ENCODE peak calls at places on chromosome 2, in six cellular contexts. E is IMR-90, O is H9, M is mesenchymal stem cell, C is H1, K is trophoblast cell. F is an unnamed sample.

GRCh38 chr2:172613035-172613434 is 57.1 kb downstream of the PDK1 start:
- DNase-seq in C (no peak), O (peak; percentile 52), M (peak; percentile 28), E (peak; percentile 48), K (peak; percentile 59), F (no peak)

GRCh38 chr2:22020101-22020742 is 896.5 kb downstream of the TDRD15 start:
- DNase-seq in O (no peak), M (no peak), K (no peak), C (no peak), E (peak; percentile 8), F (no peak)

GRCh38 chr2:140362361-140362760 is 1582.2 kb upstream of the NXPH2 start:
- DNase-seq in C (no peak), K (no peak), M (no peak), O (no peak), E (no peak), F (no peak)

GRCh38 chr2:28610583-28611201 is 114.8 kb downstream of the PLB1 start:
- DNase-seq in C (no peak), M (peak; percentile 87), K (peak; percentile 88), O (no peak), E (peak; percentile 96), F (no peak)

GRCh38 chr2:176110975-176111663 is 4.0 kb downstream of the HOXD11 start:
- DNase-seq in K (peak; percentile 27), O (peak; percentile 84), M (no peak), E (peak; percentile 28), C (peak; percentile 84), F (no peak)

GRCh38 chr2:152924722-152925121 is 206.3 kb downstream of the ARL6IP6 start:
- DNase-seq in M (no peak), K (no peak), E (no peak), C (no peak), O (no peak), F (no peak)

GRCh38 chr2:211816739-211817138 is 721.9 kb downstream of the ERBB4 start:
- DNase-seq in C (no peak), M (no peak), E (no peak), K (no peak), O (no peak), F (no peak)

GRCh38 chr2:191233533-191233932 is 11.7 kb upstream of the MYO1B start:
- DNase-seq in O (no peak), C (no peak), K (no peak), E (no peak), M (no peak), F (no peak)

GRCh38 chr2:3638456-3638810 is 19.6 kb upstream of the ALLC start:
- DNase-seq in K (no peak), E (no peak), M (no peak), O (peak; percentile 27), C (no peak), F (no peak)

GRCh38 chr2:3639015-3639630 is 18.9 kb upstream of the ALLC start:
- DNase-seq in M (no peak), O (no peak), E (no peak), K (no peak), C (no peak), F (no peak)

GRCh38 chr2:3641181-3641580 is 16.8 kb upstream of the ALLC start:
- DNase-seq in K (no peak), C (peak; percentile 41), O (peak; percentile 14), E (no peak), M (no peak), F (no peak)

GRCh38 chr2:3637692-3638455 is 20.1 kb upstream of the ALLC start:
- DNase-seq in C (peak; percentile 39), K (no peak), O (peak; percentile 20), M (no peak), E (no peak), F (no peak)

GRCh38 chr2:3639653-3640052 is 18.3 kb upstream of the ALLC start:
- DNase-seq in E (no peak), M (no peak), K (no peak), C (peak; percentile 33), O (peak; percentile 18), F (no peak)
- H3K14ac ChIP-seq in E (no peak overlapping the region), M (no peak overlapping the region), K (no peak overlapping the region), C (no peak overlapping the region), O (no peak overlapping the region), F (no peak overlapping the region)

GRCh38 chr2:107313316-107313715 is 427.3 kb upstream of the ST6GAL2 start:
- DNase-seq in E (no peak), C (no peak), K (no peak), O (no peak), M (no peak), F (no peak)

GRCh38 chr2:107312240-107312639 is 426.3 kb upstream of the ST6GAL2 start:
- DNase-seq in K (no peak), M (no peak), C (no peak), O (no peak), E (no peak), F (no peak)
- H3K14ac ChIP-seq in K (no peak overlapping the region), M (no peak overlapping the region), C (no peak overlapping the region), O (no peak overlapping the region), E (no peak overlapping the region), F (no peak overlapping the region)

GRCh38 chr2:200681731-200682130 is 95.9 kb downstream of the AOX1 start:
- DNase-seq in C (no peak), M (no peak), E (peak; percentile 6), K (no peak), O (no peak), F (no peak)

GRCh38 chr2:200677721-200678532 is 92.1 kb downstream of the AOX1 start:
- DNase-seq in C (no peak), M (no peak), E (peak; percentile 67), O (no peak), K (no peak), F (no peak)

GRCh38 chr2:200677161-200677560 is 91.3 kb downstream of the AOX1 start:
- DNase-seq in E (no peak), O (no peak), K (no peak), M (no peak), C (no peak), F (no peak)

DNA sequence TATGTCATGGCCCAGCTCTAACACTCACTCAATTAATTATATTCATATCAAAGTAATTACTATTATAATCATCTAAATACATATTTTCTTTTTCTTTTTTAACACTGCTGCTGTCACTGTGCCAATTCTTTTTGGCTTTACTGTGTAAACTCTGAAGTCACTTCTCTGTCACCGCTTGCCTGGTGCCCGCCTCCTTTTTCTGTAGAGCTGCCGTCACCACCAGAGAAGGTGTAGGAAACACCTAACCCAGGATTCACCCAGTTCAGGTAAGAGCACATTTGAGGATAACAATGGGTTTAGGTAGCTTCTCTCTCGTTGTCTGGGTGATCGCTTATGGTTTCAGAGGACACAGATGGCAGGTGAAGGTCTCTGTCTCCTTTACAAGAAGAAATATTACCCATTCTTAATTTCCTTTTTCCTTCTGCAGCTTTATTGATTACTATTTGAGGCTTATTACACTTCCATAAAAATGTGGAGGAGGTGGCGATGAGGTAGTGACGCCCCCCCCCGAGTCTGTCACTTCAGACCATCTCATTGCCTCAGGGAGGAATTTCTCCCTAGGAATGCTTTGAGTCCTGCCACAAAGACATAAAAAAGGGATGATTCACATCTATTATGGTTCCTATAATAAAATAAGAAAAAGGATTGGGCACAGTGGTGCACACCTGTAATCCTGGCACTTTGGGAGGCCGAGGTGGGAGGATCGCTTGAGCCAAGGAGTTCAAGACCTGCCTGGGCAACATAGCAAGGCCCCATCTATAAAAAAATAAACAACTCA is 93.5 kb downstream of the AOX1 start:
- DNase-seq in C (no peak), M (no peak), K (no peak), E (no peak), O (no peak), F (no peak)
- H3K14ac ChIP-seq in C (no peak overlapping the region), M (no peak overlapping the region), K (no peak overlapping the region), E (no peak overlapping the region), O (no peak overlapping the region), F (no peak overlapping the region)

GRCh38 chr2:208546860-208547650 is 140.5 kb downstream of the PTH2R start:
- DNase-seq in O (no peak), K (no peak), E (no peak), M (no peak), C (no peak), F (no peak)
- H3K14ac ChIP-seq in O (no peak overlapping the region), K (no peak overlapping the region), E (no peak overlapping the region), M (no peak overlapping the region), C (no peak overlapping the region), F (no peak overlapping the region)

GRCh38 chr2:45102141-45102540 is 92.9 kb upstream of the SIX2 start:
- DNase-seq in E (no peak), O (no peak), C (no peak), K (no peak), M (no peak), F (no peak)
- H3K14ac ChIP-seq in E (no peak overlapping the region), O (no peak overlapping the region), C (no peak overlapping the region), K (no peak overlapping the region), M (no peak overlapping the region), F (no peak overlapping the region)

GRCh38 chr2:105445498-105445897 is 46.6 kb upstream of the FHL2 start:
- DNase-seq in O (no peak), K (no peak), C (no peak), M (no peak), E (no peak), F (no peak)
- H3K14ac ChIP-seq in O (no peak overlapping the region), K (no peak overlapping the region), C (no peak overlapping the region), M (no peak overlapping the region), E (no peak overlapping the region), F (no peak overlapping the region)

GRCh38 chr2:205614965-205615364 is 67.3 kb upstream of the NRP2 start:
- DNase-seq in K (no peak), E (no peak), M (no peak), C (no peak), O (no peak), F (no peak)

GRCh38 chr2:205619600-205619999 is 62.7 kb upstream of the NRP2 start:
- DNase-seq in E (no peak), O (no peak), C (no peak), K (no peak), M (no peak), F (no peak)

GRCh38 chr2:205613970-205614559 is 68.2 kb upstream of the NRP2 start:
- DNase-seq in K (no peak), C (no peak), E (no peak), O (no peak), M (no peak), F (no peak)

GRCh38 chr2:205612661-205613060 is 69.6 kb upstream of the NRP2 start:
- DNase-seq in E (no peak), M (no peak), K (no peak), C (no peak), O (no peak), F (no peak)

GRCh38 chr2:205617905-205618304 is 64.4 kb upstream of the NRP2 start:
- DNase-seq in M (no peak), C (no peak), K (no peak), E (no peak), O (no peak), F (no peak)
- H3K14ac ChIP-seq in M (no peak overlapping the region), C (no peak overlapping the region), K (no peak overlapping the region), E (no peak overlapping the region), O (no peak overlapping the region), F (no peak overlapping the region)

DNA sequence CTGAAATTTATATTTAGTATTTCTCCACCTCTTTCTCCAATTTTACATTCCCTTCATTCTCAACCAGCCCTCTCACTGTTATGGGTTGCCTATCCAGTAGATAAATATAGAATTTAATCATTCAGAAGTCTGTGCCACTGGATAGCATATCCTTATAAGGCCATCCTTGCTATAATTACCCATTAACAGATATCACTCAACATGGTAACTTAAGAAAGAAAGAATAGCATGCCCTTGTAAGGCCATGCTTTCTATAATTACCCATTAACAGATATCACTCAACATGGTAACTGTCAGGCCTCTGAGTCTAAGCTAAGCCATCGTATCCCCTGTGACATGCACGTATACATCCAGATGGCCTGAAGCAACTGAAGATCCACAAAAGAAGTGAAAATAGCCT is 1137.4 kb upstream of the FAM98A start:
- DNase-seq in M (no peak), E (no peak), K (no peak), C (no peak), O (no peak), F (no peak)
- H3K14ac ChIP-seq in M (no peak overlapping the region), E (no peak overlapping the region), K (no peak overlapping the region), C (no peak overlapping the region), O (no peak overlapping the region), F (no peak overlapping the region)